ENCODE peak calls at places on chromosome 11, in five cellular contexts. One of them, this sample, is unnamed.

GRCh38 chr11:133134561-133135173 is 397.6 kb downstream of the OPCML start:
- DNase-seq in WTC11: peak
- DNase-seq in body of pancreas: peak
- DNase-seq in brain microvascular endothelial cell: peak
- DNase-seq in progenitor cell of endocrine pancreas: peak
- DNase-seq in this sample: peak

GRCh38 chr11:115741376-115741775 is 237.2 kb upstream of the CADM1 start:
- DNase-seq in WTC11: no peak
- DNase-seq in body of pancreas: no peak
- DNase-seq in brain microvascular endothelial cell: no peak
- DNase-seq in progenitor cell of endocrine pancreas: no peak
- DNase-seq in this sample: no peak

GRCh38 chr11:76648929-76649328 is 21.6 kb downstream of the LRRC32 start:
- DNase-seq in WTC11: no peak
- DNase-seq in body of pancreas: no peak
- DNase-seq in brain microvascular endothelial cell: no peak
- DNase-seq in progenitor cell of endocrine pancreas: no peak
- DNase-seq in this sample: no peak

GRCh38 chr11:74226907-74227306 is 55.8 kb downstream of the PPME1 start:
- DNase-seq in WTC11: no peak
- DNase-seq in body of pancreas: no peak
- DNase-seq in brain microvascular endothelial cell: no peak
- DNase-seq in progenitor cell of endocrine pancreas: no peak
- DNase-seq in this sample: no peak

GRCh38 chr11:91641153-91641552 is 583.5 kb upstream of the FAT3 start:
- DNase-seq in WTC11: no peak
- DNase-seq in body of pancreas: no peak
- DNase-seq in brain microvascular endothelial cell: no peak
- DNase-seq in progenitor cell of endocrine pancreas: no peak
- DNase-seq in this sample: no peak

GRCh38 chr11:29159552-29160465 is 857.0 kb downstream of the KCNA4 start:
- DNase-seq in WTC11: peak
- DNase-seq in body of pancreas: peak
- DNase-seq in brain microvascular endothelial cell: peak
- DNase-seq in progenitor cell of endocrine pancreas: peak
- DNase-seq in this sample: peak

GRCh38 chr11:115078461-115079438 is 400.4 kb downstream of the NXPE2 start:
- DNase-seq in WTC11: no peak
- DNase-seq in body of pancreas: no peak
- DNase-seq in brain microvascular endothelial cell: no peak
- DNase-seq in progenitor cell of endocrine pancreas: no peak
- DNase-seq in this sample: no peak

GRCh38 chr11:130634186-130634585 is 185.7 kb downstream of the ADAMTS15 start:
- DNase-seq in WTC11: no peak
- DNase-seq in body of pancreas: no peak
- DNase-seq in brain microvascular endothelial cell: no peak
- DNase-seq in progenitor cell of endocrine pancreas: no peak
- DNase-seq in this sample: no peak

GRCh38 chr11:72932132-72932570 is 117.9 kb downstream of the ATG16L2 start:
- DNase-seq in WTC11: no peak
- DNase-seq in body of pancreas: no peak
- DNase-seq in brain microvascular endothelial cell: no peak
- DNase-seq in progenitor cell of endocrine pancreas: no peak
- DNase-seq in this sample: no peak

GRCh38 chr11:727859-728748 is 19.2 kb upstream of the TALDO1 start:
- DNase-seq in WTC11: peak
- DNase-seq in body of pancreas: peak
- DNase-seq in brain microvascular endothelial cell: peak
- DNase-seq in progenitor cell of endocrine pancreas: peak
- DNase-seq in this sample: peak

GRCh38 chr11:95254139-95254704 is 23.2 kb upstream of the SESN3 start:
- DNase-seq in WTC11: peak
- DNase-seq in body of pancreas: peak
- DNase-seq in brain microvascular endothelial cell: peak
- DNase-seq in progenitor cell of endocrine pancreas: peak
- DNase-seq in this sample: peak

GRCh38 chr11:115919341-115920086 is 415.3 kb upstream of the CADM1 start:
- DNase-seq in WTC11: no peak
- DNase-seq in body of pancreas: no peak
- DNase-seq in brain microvascular endothelial cell: no peak
- DNase-seq in progenitor cell of endocrine pancreas: no peak
- DNase-seq in this sample: no peak

GRCh38 chr11:121958323-121958977 is 157.6 kb downstream of the BLID start:
- DNase-seq in WTC11: no peak
- DNase-seq in body of pancreas: no peak
- DNase-seq in brain microvascular endothelial cell: no peak
- DNase-seq in progenitor cell of endocrine pancreas: no peak
- DNase-seq in this sample: no peak

GRCh38 chr11:57781529-57781943 is 19.9 kb downstream of the CTNND1 start:
- DNase-seq in WTC11: peak
- DNase-seq in body of pancreas: peak
- DNase-seq in brain microvascular endothelial cell: no peak
- DNase-seq in progenitor cell of endocrine pancreas: peak
- DNase-seq in this sample: no peak

GRCh38 chr11:36619502-36619901 is 21.5 kb upstream of the RAG2 start:
- DNase-seq in WTC11: no peak
- DNase-seq in body of pancreas: no peak
- DNase-seq in brain microvascular endothelial cell: no peak
- DNase-seq in progenitor cell of endocrine pancreas: no peak
- DNase-seq in this sample: no peak

GRCh38 chr11:16804104-16804947 is 65.9 kb downstream of the C11orf58 start:
- DNase-seq in WTC11: no peak
- DNase-seq in body of pancreas: peak
- DNase-seq in brain microvascular endothelial cell: no peak
- DNase-seq in progenitor cell of endocrine pancreas: no peak
- DNase-seq in this sample: no peak

GRCh38 chr11:44421090-44421675 is 111.2 kb upstream of the ALX4 start:
- DNase-seq in WTC11: no peak
- DNase-seq in body of pancreas: no peak
- DNase-seq in brain microvascular endothelial cell: no peak
- DNase-seq in progenitor cell of endocrine pancreas: no peak
- DNase-seq in this sample: no peak

GRCh38 chr11:114762437-114762836 is 84.1 kb downstream of the NXPE2 start:
- DNase-seq in WTC11: peak
- DNase-seq in body of pancreas: peak
- DNase-seq in brain microvascular endothelial cell: peak
- DNase-seq in progenitor cell of endocrine pancreas: peak
- DNase-seq in this sample: peak

GRCh38 chr11:23961503-23962338 is 535.1 kb upstream of the LUZP2 start:
- DNase-seq in WTC11: no peak
- DNase-seq in body of pancreas: no peak
- DNase-seq in brain microvascular endothelial cell: no peak
- DNase-seq in progenitor cell of endocrine pancreas: no peak
- DNase-seq in this sample: no peak

GRCh38 chr11:44763111-44763820 is 36.5 kb downstream of the TSPAN18 start:
- DNase-seq in WTC11: no peak
- DNase-seq in body of pancreas: no peak
- DNase-seq in brain microvascular endothelial cell: peak
- DNase-seq in progenitor cell of endocrine pancreas: no peak
- DNase-seq in this sample: no peak

GRCh38 chr11:113991170-113991569 is 16.3 kb downstream of the HTR3A start:
- DNase-seq in WTC11: peak
- DNase-seq in body of pancreas: no peak
- DNase-seq in brain microvascular endothelial cell: peak
- DNase-seq in progenitor cell of endocrine pancreas: peak
- DNase-seq in this sample: no peak

GRCh38 chr11:122248130-122248529 is 132.1 kb upstream of the BLID start:
- DNase-seq in WTC11: no peak
- DNase-seq in body of pancreas: peak
- DNase-seq in brain microvascular endothelial cell: no peak
- DNase-seq in progenitor cell of endocrine pancreas: no peak
- DNase-seq in this sample: no peak

GRCh38 chr11:14299921-14300320 is 59.1 kb downstream of the RRAS2 start:
- DNase-seq in WTC11: no peak
- DNase-seq in body of pancreas: no peak
- DNase-seq in brain microvascular endothelial cell: no peak
- DNase-seq in progenitor cell of endocrine pancreas: no peak
- DNase-seq in this sample: no peak

GRCh38 chr11:61447601-61448551 is 18.0 kb downstream of the SDHAF2 start:
- DNase-seq in WTC11: no peak
- DNase-seq in body of pancreas: no peak
- DNase-seq in brain microvascular endothelial cell: no peak
- DNase-seq in progenitor cell of endocrine pancreas: no peak
- DNase-seq in this sample: no peak

GRCh38 chr11:92168936-92169335 is 55.7 kb upstream of the FAT3 start:
- DNase-seq in WTC11: no peak
- DNase-seq in body of pancreas: no peak
- DNase-seq in brain microvascular endothelial cell: no peak
- DNase-seq in progenitor cell of endocrine pancreas: no peak
- DNase-seq in this sample: no peak

GRCh38 chr11:7348432-7349298 is 97.0 kb downstream of the SYT9 start:
- DNase-seq in WTC11: peak
- DNase-seq in body of pancreas: no peak
- DNase-seq in brain microvascular endothelial cell: no peak
- DNase-seq in progenitor cell of endocrine pancreas: no peak
- DNase-seq in this sample: no peak

GRCh38 chr11:80024119-80024518 is 583.3 kb upstream of the TENM4 start:
- DNase-seq in WTC11: no peak
- DNase-seq in body of pancreas: no peak
- DNase-seq in brain microvascular endothelial cell: peak
- DNase-seq in progenitor cell of endocrine pancreas: no peak
- DNase-seq in this sample: no peak

GRCh38 chr11:73538381-73538872 is 59.5 kb downstream of the FAM168A start:
- DNase-seq in WTC11: no peak
- DNase-seq in body of pancreas: no peak
- DNase-seq in brain microvascular endothelial cell: no peak
- DNase-seq in progenitor cell of endocrine pancreas: no peak
- DNase-seq in this sample: no peak

GRCh38 chr11:108958446-108959123 is 293.7 kb downstream of the DDX10 start:
- DNase-seq in WTC11: no peak
- DNase-seq in body of pancreas: no peak
- DNase-seq in brain microvascular endothelial cell: peak
- DNase-seq in progenitor cell of endocrine pancreas: no peak
- DNase-seq in this sample: no peak

GRCh38 chr11:93577291-93577690 is 34.1 kb upstream of the SMCO4 start:
- DNase-seq in WTC11: no peak
- DNase-seq in body of pancreas: no peak
- DNase-seq in brain microvascular endothelial cell: peak
- DNase-seq in progenitor cell of endocrine pancreas: no peak
- DNase-seq in this sample: no peak

GRCh38 chr11:65849366-65849765 is 8.6 kb downstream of the CFL1 start:
- DNase-seq in WTC11: no peak
- DNase-seq in body of pancreas: no peak
- DNase-seq in brain microvascular endothelial cell: no peak
- DNase-seq in progenitor cell of endocrine pancreas: no peak
- DNase-seq in this sample: no peak

GRCh38 chr11:33620423-33621120 is 80.1 kb downstream of the C11orf91 start:
- DNase-seq in WTC11: no peak
- DNase-seq in body of pancreas: no peak
- DNase-seq in brain microvascular endothelial cell: peak
- DNase-seq in progenitor cell of endocrine pancreas: no peak
- DNase-seq in this sample: no peak

GRCh38 chr11:109423114-109423859 is 1.3 kb downstream of the C11orf87 start:
- DNase-seq in WTC11: peak
- DNase-seq in body of pancreas: no peak
- DNase-seq in brain microvascular endothelial cell: peak
- DNase-seq in progenitor cell of endocrine pancreas: no peak
- DNase-seq in this sample: peak

GRCh38 chr11:45095691-45096010 is 50.8 kb upstream of the PRDM11 start:
- DNase-seq in WTC11: no peak
- DNase-seq in body of pancreas: no peak
- DNase-seq in brain microvascular endothelial cell: no peak
- DNase-seq in progenitor cell of endocrine pancreas: no peak
- DNase-seq in this sample: no peak

GRCh38 chr11:11735586-11735985 is 106.2 kb upstream of the USP47 start:
- DNase-seq in WTC11: no peak
- DNase-seq in body of pancreas: no peak
- DNase-seq in brain microvascular endothelial cell: no peak
- DNase-seq in progenitor cell of endocrine pancreas: no peak
- DNase-seq in this sample: no peak

GRCh38 chr11:121613724-121614123 is 161.0 kb upstream of the SORL1-AS1 start:
- DNase-seq in WTC11: no peak
- DNase-seq in body of pancreas: no peak
- DNase-seq in brain microvascular endothelial cell: no peak
- DNase-seq in progenitor cell of endocrine pancreas: no peak
- DNase-seq in this sample: no peak

GRCh38 chr11:101390539-101390938 is 193.3 kb downstream of the TRPC6 start:
- DNase-seq in WTC11: no peak
- DNase-seq in body of pancreas: no peak
- DNase-seq in brain microvascular endothelial cell: peak
- DNase-seq in progenitor cell of endocrine pancreas: no peak
- DNase-seq in this sample: no peak
- TF ChIP-seq CTCF in WTC11: no peak
- TF ChIP-seq CTCF in body of pancreas: no peak
- TF ChIP-seq CTCF in brain microvascular endothelial cell: peak
- TF ChIP-seq CTCF in progenitor cell of endocrine pancreas: peak
- TF ChIP-seq CTCF in this sample: peak

GRCh38 chr11:127677813-127678212 is 677.2 kb upstream of the KIRREL3 start:
- DNase-seq in WTC11: no peak
- DNase-seq in body of pancreas: no peak
- DNase-seq in brain microvascular endothelial cell: no peak
- DNase-seq in progenitor cell of endocrine pancreas: no peak
- DNase-seq in this sample: no peak
- TF ChIP-seq CTCF in WTC11: no peak
- TF ChIP-seq CTCF in body of pancreas: no peak
- TF ChIP-seq CTCF in brain microvascular endothelial cell: no peak
- TF ChIP-seq CTCF in progenitor cell of endocrine pancreas: no peak
- TF ChIP-seq CTCF in this sample: no peak

GRCh38 chr11:17907046-17907445 is 105.8 kb downstream of the SERGEF start:
- DNase-seq in WTC11: no peak
- DNase-seq in body of pancreas: no peak
- DNase-seq in brain microvascular endothelial cell: no peak
- DNase-seq in progenitor cell of endocrine pancreas: no peak
- DNase-seq in this sample: no peak

GRCh38 chr11:17905477-17905876 is 107.4 kb downstream of the SERGEF start:
- DNase-seq in WTC11: no peak
- DNase-seq in body of pancreas: no peak
- DNase-seq in brain microvascular endothelial cell: no peak
- DNase-seq in progenitor cell of endocrine pancreas: no peak
- DNase-seq in this sample: no peak

GRCh38 chr11:17906436-17906835 is 106.4 kb downstream of the SERGEF start:
- DNase-seq in WTC11: peak
- DNase-seq in body of pancreas: no peak
- DNase-seq in brain microvascular endothelial cell: no peak
- DNase-seq in progenitor cell of endocrine pancreas: peak
- DNase-seq in this sample: peak
- TF ChIP-seq CTCF in WTC11: no peak
- TF ChIP-seq CTCF in body of pancreas: no peak
- TF ChIP-seq CTCF in brain microvascular endothelial cell: peak
- TF ChIP-seq CTCF in progenitor cell of endocrine pancreas: peak
- TF ChIP-seq CTCF in this sample: no peak

GRCh38 chr11:32584921-32585320 is 1.3 kb downstream of the EIF3M start:
- DNase-seq in WTC11: no peak
- DNase-seq in body of pancreas: no peak
- DNase-seq in brain microvascular endothelial cell: no peak
- DNase-seq in progenitor cell of endocrine pancreas: no peak
- DNase-seq in this sample: no peak

GRCh38 chr11:32580967-32581366 is 2.7 kb upstream of the EIF3M start:
- DNase-seq in WTC11: no peak
- DNase-seq in body of pancreas: no peak
- DNase-seq in brain microvascular endothelial cell: no peak
- DNase-seq in progenitor cell of endocrine pancreas: no peak
- DNase-seq in this sample: no peak

GRCh38 chr11:32583451-32584271 is at the start of gene EIF3M:
- DNase-seq in WTC11: peak
- DNase-seq in body of pancreas: peak
- DNase-seq in brain microvascular endothelial cell: peak
- DNase-seq in progenitor cell of endocrine pancreas: peak
- DNase-seq in this sample: peak

GRCh38 chr11:32581556-32581955 is 2.1 kb upstream of the EIF3M start:
- DNase-seq in WTC11: no peak
- DNase-seq in body of pancreas: no peak
- DNase-seq in brain microvascular endothelial cell: no peak
- DNase-seq in progenitor cell of endocrine pancreas: no peak
- DNase-seq in this sample: no peak

GRCh38 chr11:32586576-32587190 is 3.1 kb downstream of the EIF3M start:
- DNase-seq in WTC11: no peak
- DNase-seq in body of pancreas: no peak
- DNase-seq in brain microvascular endothelial cell: peak
- DNase-seq in progenitor cell of endocrine pancreas: no peak
- DNase-seq in this sample: no peak
- TF ChIP-seq CTCF in WTC11: no peak
- TF ChIP-seq CTCF in body of pancreas: no peak
- TF ChIP-seq CTCF in brain microvascular endothelial cell: peak
- TF ChIP-seq CTCF in progenitor cell of endocrine pancreas: peak
- TF ChIP-seq CTCF in this sample: no peak

This sample was measured in glutamatergic neuron.